ENCODE peak calls at places on chromosomes 13 and 19, in ten cellular contexts. One of them, this sample, is unnamed.

GRCh38 chr13:48635478-48635877 is 18.3 kb upstream of the CYSLTR2 start:
- DNase-seq in fibroblast of lung: no peak
- DNase-seq in tibial nerve: no peak
- DNase-seq in neural progenitor cell: no peak
- DNase-seq in AG10803: no peak
- DNase-seq in mucosa of descending colon: no peak
- DNase-seq in HFF-Myc: no peak
- DNase-seq in tibial artery: no peak
- DNase-seq in astrocyte of the spinal cord: no peak
- DNase-seq in AG09309: no peak
- DNase-seq in this sample: no peak

GRCh38 chr19:11254662-11255061 is 7.7 kb downstream of the DOCK6 start:
- DNase-seq in fibroblast of lung: no peak
- DNase-seq in tibial artery: no peak
- DNase-seq in HFF-Myc: no peak
- DNase-seq in AG10803: no peak
- DNase-seq in tibial nerve: no peak
- DNase-seq in AG09309: no peak
- DNase-seq in mucosa of descending colon: peak; percentile 40
- DNase-seq in astrocyte of the spinal cord: no peak
- DNase-seq in neural progenitor cell: no peak
- DNase-seq in this sample: no peak

GRCh38 chr13:29847501-29847983 is 2.9 kb downstream of the UBL3 start:
- DNase-seq in AG10803: peak; percentile 56
- DNase-seq in neural progenitor cell: peak; percentile 14
- DNase-seq in mucosa of descending colon: peak; percentile 46
- DNase-seq in tibial nerve: no peak
- DNase-seq in fibroblast of lung: peak; percentile 64
- DNase-seq in astrocyte of the spinal cord: peak; percentile 65
- DNase-seq in AG09309: no peak
- DNase-seq in tibial artery: no peak
- DNase-seq in HFF-Myc: no peak
- DNase-seq in this sample: peak; percentile 59

GRCh38 chr19:10074153-10074552 is 12.0 kb upstream of the SHFL start:
- DNase-seq in fibroblast of lung: no peak
- DNase-seq in tibial artery: no peak
- DNase-seq in mucosa of descending colon: no peak
- DNase-seq in AG09309: no peak
- DNase-seq in AG10803: no peak
- DNase-seq in astrocyte of the spinal cord: no peak
- DNase-seq in tibial nerve: no peak
- DNase-seq in HFF-Myc: no peak
- DNase-seq in neural progenitor cell: peak; percentile 44
- DNase-seq in this sample: peak; percentile 50

GRCh38 chr19:6501740-6502648 is at the start of gene TUBB4A:
- DNase-seq in tibial nerve: no peak
- DNase-seq in mucosa of descending colon: no peak
- DNase-seq in HFF-Myc: no peak
- DNase-seq in fibroblast of lung: no peak
- DNase-seq in AG09309: no peak
- DNase-seq in neural progenitor cell: peak; percentile 56
- DNase-seq in tibial artery: no peak
- DNase-seq in astrocyte of the spinal cord: no peak
- DNase-seq in AG10803: no peak
- DNase-seq in this sample: no peak

GRCh38 chr13:103098535-103098934 is 32.3 kb upstream of the SLC10A2 start:
- DNase-seq in AG10803: no peak
- DNase-seq in fibroblast of lung: no peak
- DNase-seq in tibial artery: no peak
- DNase-seq in astrocyte of the spinal cord: no peak
- DNase-seq in HFF-Myc: no peak
- DNase-seq in mucosa of descending colon: no peak
- DNase-seq in neural progenitor cell: no peak
- DNase-seq in tibial nerve: no peak
- DNase-seq in AG09309: no peak
- DNase-seq in this sample: no peak

GRCh38 chr13:29805994-29806748 is 44.2 kb downstream of the UBL3 start:
- DNase-seq in AG10803: no peak
- DNase-seq in HFF-Myc: no peak
- DNase-seq in tibial nerve: no peak
- DNase-seq in fibroblast of lung: no peak
- DNase-seq in AG09309: no peak
- DNase-seq in tibial artery: no peak
- DNase-seq in mucosa of descending colon: no peak
- DNase-seq in neural progenitor cell: no peak
- DNase-seq in astrocyte of the spinal cord: no peak
- DNase-seq in this sample: no peak

GRCh38 chr19:3275583-3276340 is 51.3 kb downstream of the CELF5 start:
- DNase-seq in mucosa of descending colon: peak; percentile 93
- DNase-seq in tibial nerve: no peak
- DNase-seq in tibial artery: no peak
- DNase-seq in neural progenitor cell: peak; percentile 97
- DNase-seq in HFF-Myc: peak; percentile 22
- DNase-seq in AG09309: no peak
- DNase-seq in astrocyte of the spinal cord: peak; percentile 62
- DNase-seq in AG10803: peak; percentile 64
- DNase-seq in fibroblast of lung: peak; percentile 49
- DNase-seq in this sample: peak; percentile 84

GRCh38 chr13:113120300-113121182 is 2.1 kb upstream of the F10 start:
- DNase-seq in AG09309: no peak
- DNase-seq in tibial artery: peak; percentile 41
- DNase-seq in astrocyte of the spinal cord: no peak
- DNase-seq in tibial nerve: no peak
- DNase-seq in HFF-Myc: no peak
- DNase-seq in AG10803: no peak
- DNase-seq in fibroblast of lung: no peak
- DNase-seq in neural progenitor cell: no peak
- DNase-seq in mucosa of descending colon: no peak
- DNase-seq in this sample: no peak

GRCh38 chr13:41017744-41018582 is 1.2 kb downstream of the ELF1 start:
- DNase-seq in AG10803: no peak
- DNase-seq in neural progenitor cell: no peak
- DNase-seq in astrocyte of the spinal cord: no peak
- DNase-seq in AG09309: no peak
- DNase-seq in fibroblast of lung: no peak
- DNase-seq in tibial artery: no peak
- DNase-seq in HFF-Myc: no peak
- DNase-seq in tibial nerve: no peak
- DNase-seq in mucosa of descending colon: no peak
- DNase-seq in this sample: no peak

GRCh38 chr19:32682317-32682716 is 6.7 kb downstream of the RGS9BP start:
- DNase-seq in tibial artery: no peak
- DNase-seq in HFF-Myc: no peak
- DNase-seq in mucosa of descending colon: no peak
- DNase-seq in AG10803: no peak
- DNase-seq in neural progenitor cell: no peak
- DNase-seq in astrocyte of the spinal cord: no peak
- DNase-seq in tibial nerve: no peak
- DNase-seq in AG09309: no peak
- DNase-seq in fibroblast of lung: no peak
- DNase-seq in this sample: no peak

GRCh38 chr19:1172353-1173159 is 1.5 kb downstream of the SBNO2 start:
- DNase-seq in HFF-Myc: no peak
- DNase-seq in tibial artery: peak; percentile 86
- DNase-seq in astrocyte of the spinal cord: peak; percentile 41
- DNase-seq in AG10803: peak; percentile 67
- DNase-seq in mucosa of descending colon: peak; percentile 66
- DNase-seq in fibroblast of lung: peak; percentile 63
- DNase-seq in neural progenitor cell: peak; percentile 52
- DNase-seq in tibial nerve: no peak
- DNase-seq in AG09309: no peak
- DNase-seq in this sample: peak; percentile 48

GRCh38 chr19:4732680-4733114 is 9.1 kb upstream of the DPP9 start:
- DNase-seq in tibial nerve: no peak
- DNase-seq in tibial artery: no peak
- DNase-seq in AG09309: no peak
- DNase-seq in HFF-Myc: no peak
- DNase-seq in mucosa of descending colon: peak; percentile 37
- DNase-seq in neural progenitor cell: peak; percentile 89
- DNase-seq in fibroblast of lung: peak; percentile 47
- DNase-seq in AG10803: peak; percentile 49
- DNase-seq in astrocyte of the spinal cord: peak; percentile 35
- DNase-seq in this sample: peak; percentile 72

GRCh38 chr19:38538793-38539528 is 78.8 kb downstream of the MAP4K1 start:
- DNase-seq in astrocyte of the spinal cord: no peak
- DNase-seq in tibial artery: no peak
- DNase-seq in AG10803: no peak
- DNase-seq in neural progenitor cell: no peak
- DNase-seq in tibial nerve: no peak
- DNase-seq in HFF-Myc: no peak
- DNase-seq in AG09309: no peak
- DNase-seq in mucosa of descending colon: no peak
- DNase-seq in fibroblast of lung: peak; percentile 7
- DNase-seq in this sample: no peak

GRCh38 chr19:56348289-56348877 is 33.7 kb upstream of the ZSCAN5A start:
- DNase-seq in astrocyte of the spinal cord: no peak
- DNase-seq in fibroblast of lung: no peak
- DNase-seq in tibial artery: no peak
- DNase-seq in mucosa of descending colon: peak; percentile 32
- DNase-seq in HFF-Myc: no peak
- DNase-seq in AG09309: no peak
- DNase-seq in tibial nerve: no peak
- DNase-seq in AG10803: no peak
- DNase-seq in neural progenitor cell: peak; percentile 31
- DNase-seq in this sample: peak; percentile 25

GRCh38 chr19:37817180-37817911 is 38.0 kb upstream of the ZNF573 start:
- DNase-seq in AG10803: peak; percentile 31
- DNase-seq in astrocyte of the spinal cord: peak; percentile 45
- DNase-seq in AG09309: no peak
- DNase-seq in neural progenitor cell: peak; percentile 87
- DNase-seq in fibroblast of lung: peak; percentile 55
- DNase-seq in HFF-Myc: no peak
- DNase-seq in tibial artery: peak; percentile 89
- DNase-seq in mucosa of descending colon: peak; percentile 64
- DNase-seq in tibial nerve: peak; percentile 40
- DNase-seq in this sample: peak; percentile 61

GRCh38 chr19:16106121-16106520 is 5.6 kb upstream of the RAB8A start:
- DNase-seq in astrocyte of the spinal cord: no peak
- DNase-seq in AG09309: peak; percentile 8
- DNase-seq in tibial artery: no peak
- DNase-seq in tibial nerve: no peak
- DNase-seq in AG10803: peak; percentile 33
- DNase-seq in neural progenitor cell: no peak
- DNase-seq in mucosa of descending colon: peak; percentile 62
- DNase-seq in fibroblast of lung: peak; percentile 59
- DNase-seq in HFF-Myc: no peak
- DNase-seq in this sample: peak; percentile 55

GRCh38 chr13:74683411-74683810 is 549.2 kb upstream of the KLF12 start:
- DNase-seq in tibial nerve: no peak
- DNase-seq in AG09309: no peak
- DNase-seq in tibial artery: no peak
- DNase-seq in neural progenitor cell: no peak
- DNase-seq in astrocyte of the spinal cord: no peak
- DNase-seq in mucosa of descending colon: no peak
- DNase-seq in HFF-Myc: no peak
- DNase-seq in AG10803: no peak
- DNase-seq in fibroblast of lung: no peak
- DNase-seq in this sample: peak; percentile 53
- TF ChIP-seq CTCF in tibial nerve: no peak
- TF ChIP-seq CTCF in AG09309: peak; percentile 25
- TF ChIP-seq CTCF in tibial artery: no peak
- TF ChIP-seq CTCF in neural progenitor cell: peak; percentile 24
- TF ChIP-seq CTCF in astrocyte of the spinal cord: peak; percentile 5
- TF ChIP-seq CTCF in mucosa of descending colon: no peak
- TF ChIP-seq CTCF in HFF-Myc: no peak
- TF ChIP-seq CTCF in AG10803: peak; percentile 23
- TF ChIP-seq CTCF in fibroblast of lung: no peak
- TF ChIP-seq CTCF in this sample: peak; percentile 60

GRCh38 chr19:40688294-40688693 is 2.2 kb downstream of the NUMBL start:
- DNase-seq in tibial nerve: no peak
- DNase-seq in astrocyte of the spinal cord: no peak
- DNase-seq in fibroblast of lung: no peak
- DNase-seq in AG09309: no peak
- DNase-seq in HFF-Myc: no peak
- DNase-seq in tibial artery: no peak
- DNase-seq in AG10803: no peak
- DNase-seq in neural progenitor cell: no peak
- DNase-seq in mucosa of descending colon: no peak
- DNase-seq in this sample: no peak
- H3K4me3 ChIP-seq in tibial nerve: peak overlapping the region; percentile 100
- H3K4me3 ChIP-seq in astrocyte of the spinal cord: peak overlapping the region; percentile 95
- H3K4me3 ChIP-seq in fibroblast of lung: peak overlapping the region; percentile 96
- H3K4me3 ChIP-seq in AG09309: no peak overlapping the region
- H3K4me3 ChIP-seq in HFF-Myc: peak overlapping the region; percentile 60
- H3K4me3 ChIP-seq in tibial artery: peak overlapping the region; percentile 86
- H3K4me3 ChIP-seq in AG10803: peak overlapping the region; percentile 97
- H3K4me3 ChIP-seq in neural progenitor cell: no peak overlapping the region
- H3K4me3 ChIP-seq in mucosa of descending colon: no peak overlapping the region
- H3K4me3 ChIP-seq in this sample: peak overlapping the region; percentile 82

DNA sequence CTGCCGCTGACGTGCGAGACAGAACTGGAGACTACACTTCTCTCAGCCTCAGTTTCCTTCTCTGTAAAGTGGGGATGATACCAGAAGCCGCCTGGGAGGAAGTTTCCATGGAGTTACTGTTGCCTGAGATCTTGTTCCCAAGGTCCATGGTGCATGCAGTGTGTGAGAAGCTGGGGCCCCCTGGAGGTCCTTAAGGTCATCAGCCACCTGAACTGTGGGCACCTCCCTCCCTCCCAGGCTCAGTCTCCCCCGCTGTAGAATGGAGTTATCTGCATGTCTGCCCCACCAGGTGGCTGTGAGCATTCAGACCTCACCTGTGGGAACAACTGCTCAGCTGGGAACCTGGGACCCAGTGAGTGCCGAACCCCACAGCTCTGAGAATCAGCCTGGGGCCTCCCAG is 2.7 kb downstream of the CRX start:
- DNase-seq in tibial nerve: no peak
- DNase-seq in fibroblast of lung: no peak
- DNase-seq in AG09309: no peak
- DNase-seq in tibial artery: no peak
- DNase-seq in mucosa of descending colon: no peak
- DNase-seq in HFF-Myc: no peak
- DNase-seq in AG10803: no peak
- DNase-seq in astrocyte of the spinal cord: no peak
- DNase-seq in neural progenitor cell: no peak
- DNase-seq in this sample: no peak
- TF ChIP-seq CTCF in tibial nerve: no peak
- TF ChIP-seq CTCF in fibroblast of lung: no peak
- TF ChIP-seq CTCF in AG09309: no peak
- TF ChIP-seq CTCF in tibial artery: no peak
- TF ChIP-seq CTCF in mucosa of descending colon: no peak
- TF ChIP-seq CTCF in HFF-Myc: no peak
- TF ChIP-seq CTCF in AG10803: no peak
- TF ChIP-seq CTCF in astrocyte of the spinal cord: no peak
- TF ChIP-seq CTCF in neural progenitor cell: peak; percentile 11
- TF ChIP-seq CTCF in this sample: no peak

DNA sequence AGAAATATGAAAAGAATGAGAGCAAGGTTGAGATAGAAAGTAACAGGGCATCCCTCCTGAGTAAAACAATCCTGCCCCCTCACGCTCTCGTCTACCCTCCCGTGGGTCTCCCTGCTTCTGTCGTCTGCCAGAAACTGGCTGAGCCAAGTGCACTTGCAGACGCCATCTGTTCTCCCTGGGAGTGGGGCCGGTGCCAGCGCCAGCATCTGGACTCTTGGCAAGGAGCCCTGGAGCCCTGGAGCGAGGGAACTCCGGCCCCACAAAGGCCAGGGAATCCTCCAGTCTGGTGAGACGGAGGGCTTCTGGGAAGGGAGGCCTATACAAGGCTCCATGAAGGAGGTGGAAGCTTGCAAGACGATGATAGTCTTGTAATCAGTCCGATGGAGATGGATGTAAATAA is 2.3 kb upstream of the TMEM91 start:
- DNase-seq in neural progenitor cell: no peak
- DNase-seq in fibroblast of lung: peak; percentile 90
- DNase-seq in tibial nerve: peak; percentile 65
- DNase-seq in mucosa of descending colon: peak; percentile 75
- DNase-seq in HFF-Myc: peak; percentile 89
- DNase-seq in astrocyte of the spinal cord: peak; percentile 96
- DNase-seq in AG09309: peak; percentile 55
- DNase-seq in tibial artery: peak; percentile 90
- DNase-seq in AG10803: peak; percentile 91
- DNase-seq in this sample: peak; percentile 97
- H3K4me3 ChIP-seq in neural progenitor cell: no peak overlapping the region
- H3K4me3 ChIP-seq in fibroblast of lung: no peak overlapping the region
- H3K4me3 ChIP-seq in tibial nerve: no peak overlapping the region
- H3K4me3 ChIP-seq in mucosa of descending colon: no peak overlapping the region
- H3K4me3 ChIP-seq in HFF-Myc: no peak overlapping the region
- H3K4me3 ChIP-seq in astrocyte of the spinal cord: no peak overlapping the region
- H3K4me3 ChIP-seq in AG09309: no peak overlapping the region
- H3K4me3 ChIP-seq in tibial artery: no peak overlapping the region
- H3K4me3 ChIP-seq in AG10803: no peak overlapping the region
- H3K4me3 ChIP-seq in this sample: no peak overlapping the region